ENCODE peak calls at places on chromosome 20, in eight cellular contexts. One of them, this sample, is unnamed.

GRCh38 chr20:38645318-38645717 is 43.7 kb downstream of the ARHGAP40 start:
- DNase-seq in tibial artery: no peak
- DNase-seq in foreskin melanocyte: no peak
- DNase-seq in OCI-LY7: no peak
- DNase-seq in fibroblast of lung: no peak
- DNase-seq in breast epithelium: no peak
- DNase-seq in astrocyte of the spinal cord: no peak
- DNase-seq in NCI-H2029: no peak
- DNase-seq in this sample: no peak

GRCh38 chr20:50848341-50848808 is 53.5 kb downstream of the BCAS4 start:
- DNase-seq in astrocyte of the spinal cord: peak
- DNase-seq in fibroblast of lung: no peak
- DNase-seq in NCI-H2029: no peak
- DNase-seq in tibial artery: peak
- DNase-seq in OCI-LY7: peak
- DNase-seq in breast epithelium: peak
- DNase-seq in foreskin melanocyte: no peak
- DNase-seq in this sample: peak

GRCh38 chr20:19737025-19737424 is 21.0 kb upstream of the RIN2 start:
- DNase-seq in breast epithelium: no peak
- DNase-seq in fibroblast of lung: peak
- DNase-seq in tibial artery: no peak
- DNase-seq in NCI-H2029: no peak
- DNase-seq in foreskin melanocyte: no peak
- DNase-seq in OCI-LY7: no peak
- DNase-seq in astrocyte of the spinal cord: peak
- DNase-seq in this sample: peak

GRCh38 chr20:25300496-25301170 is 52.7 kb downstream of the PYGB start:
- DNase-seq in fibroblast of lung: peak
- DNase-seq in astrocyte of the spinal cord: peak
- DNase-seq in NCI-H2029: no peak
- DNase-seq in foreskin melanocyte: peak
- DNase-seq in OCI-LY7: no peak
- DNase-seq in breast epithelium: no peak
- DNase-seq in tibial artery: no peak
- DNase-seq in this sample: no peak

GRCh38 chr20:1674361-1674760 is 16.8 kb upstream of the SIRPG start:
- DNase-seq in NCI-H2029: no peak
- DNase-seq in fibroblast of lung: no peak
- DNase-seq in foreskin melanocyte: no peak
- DNase-seq in OCI-LY7: no peak
- DNase-seq in breast epithelium: no peak
- DNase-seq in tibial artery: no peak
- DNase-seq in astrocyte of the spinal cord: no peak
- DNase-seq in this sample: no peak

GRCh38 chr20:24991897-24992419 is 593 bp downstream of the APMAP start:
- DNase-seq in tibial artery: peak
- DNase-seq in foreskin melanocyte: no peak
- DNase-seq in astrocyte of the spinal cord: no peak
- DNase-seq in NCI-H2029: no peak
- DNase-seq in fibroblast of lung: peak
- DNase-seq in breast epithelium: no peak
- DNase-seq in OCI-LY7: peak
- DNase-seq in this sample: no peak

GRCh38 chr20:33812673-33813462 is 1.7 kb downstream of the CHMP4B start:
- DNase-seq in NCI-H2029: peak
- DNase-seq in astrocyte of the spinal cord: peak
- DNase-seq in fibroblast of lung: no peak
- DNase-seq in foreskin melanocyte: peak
- DNase-seq in tibial artery: no peak
- DNase-seq in breast epithelium: no peak
- DNase-seq in OCI-LY7: no peak
- DNase-seq in this sample: no peak

GRCh38 chr20:51987812-51988211 is 185.5 kb upstream of the SALL4 start:
- DNase-seq in breast epithelium: no peak
- DNase-seq in fibroblast of lung: no peak
- DNase-seq in OCI-LY7: no peak
- DNase-seq in foreskin melanocyte: no peak
- DNase-seq in tibial artery: no peak
- DNase-seq in astrocyte of the spinal cord: no peak
- DNase-seq in NCI-H2029: no peak
- DNase-seq in this sample: no peak

GRCh38 chr20:38680492-38681118 is 43.7 kb upstream of the SLC32A1 start:
- DNase-seq in tibial artery: peak
- DNase-seq in breast epithelium: no peak
- DNase-seq in OCI-LY7: peak
- DNase-seq in NCI-H2029: no peak
- DNase-seq in fibroblast of lung: peak
- DNase-seq in astrocyte of the spinal cord: peak
- DNase-seq in foreskin melanocyte: peak
- DNase-seq in this sample: no peak

GRCh38 chr20:33299111-33299603 is 16.1 kb downstream of the BPIFB1 start:
- DNase-seq in tibial artery: peak
- DNase-seq in breast epithelium: peak
- DNase-seq in OCI-LY7: peak
- DNase-seq in astrocyte of the spinal cord: peak
- DNase-seq in foreskin melanocyte: peak
- DNase-seq in NCI-H2029: peak
- DNase-seq in fibroblast of lung: peak
- DNase-seq in this sample: peak

GRCh38 chr20:1830240-1830639 is 65.0 kb upstream of the SIRPA start:
- DNase-seq in foreskin melanocyte: no peak
- DNase-seq in NCI-H2029: no peak
- DNase-seq in tibial artery: no peak
- DNase-seq in breast epithelium: no peak
- DNase-seq in OCI-LY7: no peak
- DNase-seq in fibroblast of lung: peak
- DNase-seq in astrocyte of the spinal cord: peak
- DNase-seq in this sample: no peak

GRCh38 chr20:10179574-10180298 is 38.9 kb upstream of the SNAP25 start:
- DNase-seq in astrocyte of the spinal cord: no peak
- DNase-seq in NCI-H2029: no peak
- DNase-seq in OCI-LY7: no peak
- DNase-seq in foreskin melanocyte: no peak
- DNase-seq in breast epithelium: no peak
- DNase-seq in tibial artery: no peak
- DNase-seq in fibroblast of lung: no peak
- DNase-seq in this sample: no peak

GRCh38 chr20:63955281-63955845 is 853 bp downstream of the UCKL1 start:
- DNase-seq in NCI-H2029: no peak
- DNase-seq in breast epithelium: no peak
- DNase-seq in tibial artery: no peak
- DNase-seq in OCI-LY7: peak
- DNase-seq in astrocyte of the spinal cord: peak
- DNase-seq in foreskin melanocyte: no peak
- DNase-seq in fibroblast of lung: peak
- DNase-seq in this sample: no peak

GRCh38 chr20:25053207-25054132 is 4.5 kb downstream of the ACSS1 start:
- DNase-seq in fibroblast of lung: peak
- DNase-seq in tibial artery: peak
- DNase-seq in OCI-LY7: no peak
- DNase-seq in astrocyte of the spinal cord: peak
- DNase-seq in breast epithelium: peak
- DNase-seq in NCI-H2029: no peak
- DNase-seq in foreskin melanocyte: no peak
- DNase-seq in this sample: peak

GRCh38 chr20:53917145-53918009 is 153.0 kb downstream of the BCAS1 start:
- DNase-seq in OCI-LY7: no peak
- DNase-seq in foreskin melanocyte: peak
- DNase-seq in astrocyte of the spinal cord: no peak
- DNase-seq in breast epithelium: peak
- DNase-seq in fibroblast of lung: peak
- DNase-seq in NCI-H2029: no peak
- DNase-seq in tibial artery: peak
- DNase-seq in this sample: peak

GRCh38 chr20:21936720-21937380 is 231.4 kb downstream of the PAX1 start:
- DNase-seq in tibial artery: no peak
- DNase-seq in OCI-LY7: no peak
- DNase-seq in astrocyte of the spinal cord: peak
- DNase-seq in fibroblast of lung: no peak
- DNase-seq in breast epithelium: no peak
- DNase-seq in NCI-H2029: no peak
- DNase-seq in foreskin melanocyte: no peak
- DNase-seq in this sample: no peak

GRCh38 chr20:57243480-57244220 is 22.8 kb downstream of the BMP7 start:
- DNase-seq in OCI-LY7: no peak
- DNase-seq in fibroblast of lung: no peak
- DNase-seq in breast epithelium: peak
- DNase-seq in astrocyte of the spinal cord: no peak
- DNase-seq in foreskin melanocyte: no peak
- DNase-seq in tibial artery: no peak
- DNase-seq in NCI-H2029: no peak
- DNase-seq in this sample: no peak

GRCh38 chr20:23118144-23118543 is 32.0 kb upstream of the CD93 start:
- DNase-seq in breast epithelium: no peak
- DNase-seq in tibial artery: no peak
- DNase-seq in OCI-LY7: no peak
- DNase-seq in fibroblast of lung: no peak
- DNase-seq in astrocyte of the spinal cord: no peak
- DNase-seq in NCI-H2029: no peak
- DNase-seq in foreskin melanocyte: no peak
- DNase-seq in this sample: no peak

GRCh38 chr20:46951405-46951804 is 56.8 kb downstream of the EYA2 start:
- DNase-seq in astrocyte of the spinal cord: peak
- DNase-seq in fibroblast of lung: peak
- DNase-seq in tibial artery: no peak
- DNase-seq in OCI-LY7: no peak
- DNase-seq in foreskin melanocyte: no peak
- DNase-seq in breast epithelium: no peak
- DNase-seq in NCI-H2029: no peak
- DNase-seq in this sample: no peak

GRCh38 chr20:460707-461106 is 1.6 kb downstream of the TBC1D20 start:
- DNase-seq in fibroblast of lung: peak
- DNase-seq in foreskin melanocyte: peak
- DNase-seq in astrocyte of the spinal cord: no peak
- DNase-seq in OCI-LY7: no peak
- DNase-seq in breast epithelium: peak
- DNase-seq in NCI-H2029: no peak
- DNase-seq in tibial artery: no peak
- DNase-seq in this sample: no peak

GRCh38 chr20:57526067-57526884 is 1.3 kb upstream of the CTCFL start:
- DNase-seq in NCI-H2029: no peak
- DNase-seq in OCI-LY7: peak
- DNase-seq in foreskin melanocyte: no peak
- DNase-seq in tibial artery: peak
- DNase-seq in astrocyte of the spinal cord: no peak
- DNase-seq in fibroblast of lung: no peak
- DNase-seq in breast epithelium: no peak
- DNase-seq in this sample: no peak

GRCh38 chr20:63015665-63016361 is 9.0 kb upstream of the BHLHE23 start:
- DNase-seq in OCI-LY7: no peak
- DNase-seq in NCI-H2029: no peak
- DNase-seq in astrocyte of the spinal cord: no peak
- DNase-seq in breast epithelium: no peak
- DNase-seq in fibroblast of lung: no peak
- DNase-seq in tibial artery: no peak
- DNase-seq in foreskin melanocyte: no peak
- DNase-seq in this sample: no peak

GRCh38 chr20:51985013-51985415 is 182.7 kb upstream of the SALL4 start:
- DNase-seq in OCI-LY7: no peak
- DNase-seq in astrocyte of the spinal cord: peak
- DNase-seq in NCI-H2029: no peak
- DNase-seq in breast epithelium: no peak
- DNase-seq in foreskin melanocyte: peak
- DNase-seq in tibial artery: no peak
- DNase-seq in fibroblast of lung: peak
- DNase-seq in this sample: no peak

GRCh38 chr20:46735436-46735835 is 26.0 kb downstream of the SLC2A10 start:
- DNase-seq in astrocyte of the spinal cord: no peak
- DNase-seq in OCI-LY7: no peak
- DNase-seq in NCI-H2029: no peak
- DNase-seq in tibial artery: no peak
- DNase-seq in foreskin melanocyte: no peak
- DNase-seq in fibroblast of lung: no peak
- DNase-seq in breast epithelium: no peak
- DNase-seq in this sample: no peak

GRCh38 chr20:57650756-57651483 is 30.7 kb upstream of the ZBP1 start:
- DNase-seq in foreskin melanocyte: no peak
- DNase-seq in NCI-H2029: no peak
- DNase-seq in fibroblast of lung: no peak
- DNase-seq in tibial artery: peak
- DNase-seq in OCI-LY7: no peak
- DNase-seq in breast epithelium: no peak
- DNase-seq in astrocyte of the spinal cord: no peak
- DNase-seq in this sample: no peak

GRCh38 chr20:32332614-32333013 is 25.5 kb upstream of the ASXL1 start:
- DNase-seq in breast epithelium: no peak
- DNase-seq in astrocyte of the spinal cord: peak
- DNase-seq in tibial artery: no peak
- DNase-seq in fibroblast of lung: peak
- DNase-seq in OCI-LY7: no peak
- DNase-seq in foreskin melanocyte: no peak
- DNase-seq in NCI-H2029: no peak
- DNase-seq in this sample: no peak

GRCh38 chr20:59152559-59153354 is 10.9 kb upstream of the ZNF831 start:
- DNase-seq in tibial artery: no peak
- DNase-seq in foreskin melanocyte: no peak
- DNase-seq in fibroblast of lung: no peak
- DNase-seq in OCI-LY7: no peak
- DNase-seq in astrocyte of the spinal cord: no peak
- DNase-seq in NCI-H2029: no peak
- DNase-seq in breast epithelium: no peak
- DNase-seq in this sample: no peak

GRCh38 chr20:48454721-48455490 is 372.9 kb downstream of the PREX1 start:
- DNase-seq in astrocyte of the spinal cord: no peak
- DNase-seq in NCI-H2029: no peak
- DNase-seq in tibial artery: peak
- DNase-seq in fibroblast of lung: no peak
- DNase-seq in foreskin melanocyte: no peak
- DNase-seq in OCI-LY7: no peak
- DNase-seq in breast epithelium: no peak
- DNase-seq in this sample: no peak

GRCh38 chr20:43271980-43272379 is 82.3 kb upstream of the PTPRT start:
- DNase-seq in tibial artery: no peak
- DNase-seq in astrocyte of the spinal cord: no peak
- DNase-seq in fibroblast of lung: no peak
- DNase-seq in OCI-LY7: no peak
- DNase-seq in NCI-H2029: no peak
- DNase-seq in breast epithelium: no peak
- DNase-seq in foreskin melanocyte: no peak
- DNase-seq in this sample: no peak

GRCh38 chr20:13819885-13820645 is 35.2 kb downstream of the NDUFAF5 start:
- DNase-seq in tibial artery: no peak
- DNase-seq in breast epithelium: peak
- DNase-seq in astrocyte of the spinal cord: peak
- DNase-seq in OCI-LY7: peak
- DNase-seq in fibroblast of lung: peak
- DNase-seq in foreskin melanocyte: peak
- DNase-seq in NCI-H2029: peak
- DNase-seq in this sample: peak

GRCh38 chr20:64161595-64162238 is 2.5 kb upstream of the MYT1 start:
- DNase-seq in astrocyte of the spinal cord: peak
- DNase-seq in breast epithelium: no peak
- DNase-seq in NCI-H2029: no peak
- DNase-seq in OCI-LY7: no peak
- DNase-seq in tibial artery: no peak
- DNase-seq in foreskin melanocyte: peak
- DNase-seq in fibroblast of lung: peak
- DNase-seq in this sample: no peak